ENCODE peak calls at places on chromosome 19, in nine cellular contexts. One of them, this sample, is unnamed.

GRCh38 chr19:50835103-50835784 is 1.9 kb upstream of the KLK15 start:
- DNase-seq in lung: no peak
- DNase-seq in testis: peak
- DNase-seq in pancreas: no peak
- DNase-seq in heart right ventricle: no peak
- DNase-seq in cardiac muscle cell: peak
- DNase-seq in psoas muscle: no peak
- DNase-seq in CD8-positive, alpha-beta memory T cell: no peak
- DNase-seq in effector memory CD4-positive, alpha-beta T cell: no peak
- DNase-seq in this sample: no peak

GRCh38 chr19:29292146-29292545 is 79.2 kb upstream of the UQCRFS1 start:
- DNase-seq in lung: no peak
- DNase-seq in testis: no peak
- DNase-seq in pancreas: no peak
- DNase-seq in heart right ventricle: no peak
- DNase-seq in cardiac muscle cell: no peak
- DNase-seq in psoas muscle: no peak
- DNase-seq in CD8-positive, alpha-beta memory T cell: no peak
- DNase-seq in effector memory CD4-positive, alpha-beta T cell: no peak
- DNase-seq in this sample: no peak

GRCh38 chr19:33505823-33506222 is 15.8 kb downstream of the PEPD start:
- DNase-seq in lung: no peak
- DNase-seq in testis: no peak
- DNase-seq in pancreas: no peak
- DNase-seq in heart right ventricle: no peak
- DNase-seq in cardiac muscle cell: no peak
- DNase-seq in psoas muscle: no peak
- DNase-seq in CD8-positive, alpha-beta memory T cell: no peak
- DNase-seq in effector memory CD4-positive, alpha-beta T cell: no peak
- DNase-seq in this sample: no peak

GRCh38 chr19:37966211-37967072 is 59.4 kb downstream of the SIPA1L3 start:
- DNase-seq in lung: no peak
- DNase-seq in testis: no peak
- DNase-seq in pancreas: no peak
- DNase-seq in heart right ventricle: no peak
- DNase-seq in cardiac muscle cell: no peak
- DNase-seq in psoas muscle: no peak
- DNase-seq in CD8-positive, alpha-beta memory T cell: no peak
- DNase-seq in effector memory CD4-positive, alpha-beta T cell: no peak
- DNase-seq in this sample: no peak

GRCh38 chr19:38485541-38486285 is 52.2 kb downstream of the RYR1 start:
- DNase-seq in lung: no peak
- DNase-seq in testis: no peak
- DNase-seq in pancreas: no peak
- DNase-seq in heart right ventricle: no peak
- DNase-seq in cardiac muscle cell: no peak
- DNase-seq in psoas muscle: no peak
- DNase-seq in CD8-positive, alpha-beta memory T cell: no peak
- DNase-seq in effector memory CD4-positive, alpha-beta T cell: no peak
- DNase-seq in this sample: no peak

GRCh38 chr19:51697169-51697776 is 4.1 kb downstream of the SPACA6 start:
- DNase-seq in lung: no peak
- DNase-seq in testis: peak
- DNase-seq in pancreas: no peak
- DNase-seq in heart right ventricle: no peak
- DNase-seq in cardiac muscle cell: no peak
- DNase-seq in psoas muscle: no peak
- DNase-seq in CD8-positive, alpha-beta memory T cell: no peak
- DNase-seq in effector memory CD4-positive, alpha-beta T cell: no peak
- DNase-seq in this sample: no peak

GRCh38 chr19:29018542-29018941 is 194.4 kb downstream of the UQCRFS1 start:
- DNase-seq in lung: no peak
- DNase-seq in testis: no peak
- DNase-seq in pancreas: no peak
- DNase-seq in heart right ventricle: no peak
- DNase-seq in cardiac muscle cell: no peak
- DNase-seq in psoas muscle: no peak
- DNase-seq in CD8-positive, alpha-beta memory T cell: no peak
- DNase-seq in effector memory CD4-positive, alpha-beta T cell: no peak
- DNase-seq in this sample: no peak

GRCh38 chr19:58317481-58318072 is 9.2 kb upstream of the ZSCAN22 start:
- DNase-seq in lung: no peak
- DNase-seq in testis: no peak
- DNase-seq in pancreas: no peak
- DNase-seq in heart right ventricle: no peak
- DNase-seq in cardiac muscle cell: peak
- DNase-seq in psoas muscle: no peak
- DNase-seq in CD8-positive, alpha-beta memory T cell: no peak
- DNase-seq in effector memory CD4-positive, alpha-beta T cell: no peak
- DNase-seq in this sample: no peak

GRCh38 chr19:4909897-4910593 is 744 bp downstream of the UHRF1 start:
- DNase-seq in lung: peak
- DNase-seq in testis: peak
- DNase-seq in pancreas: peak
- DNase-seq in heart right ventricle: peak
- DNase-seq in cardiac muscle cell: peak
- DNase-seq in psoas muscle: peak
- DNase-seq in CD8-positive, alpha-beta memory T cell: peak
- DNase-seq in effector memory CD4-positive, alpha-beta T cell: peak
- DNase-seq in this sample: peak

DNA sequence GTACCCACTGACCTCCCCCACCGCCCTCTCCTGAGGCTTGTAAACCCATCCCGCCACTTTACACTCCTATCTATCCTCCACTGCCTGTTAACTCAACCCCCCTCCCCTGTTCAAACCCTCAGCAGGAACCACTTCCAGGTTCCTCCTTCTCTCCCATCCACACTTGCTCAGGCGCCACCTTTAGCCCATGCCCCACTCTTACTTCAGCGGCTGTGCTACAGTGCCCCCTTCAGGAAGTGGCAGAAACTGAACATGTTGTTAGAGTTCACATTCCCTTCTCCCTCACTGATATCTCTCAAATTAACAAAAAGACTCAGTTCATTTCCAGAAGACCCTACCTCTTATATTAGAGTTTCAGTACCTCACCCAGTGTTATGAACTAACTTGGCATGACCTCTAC is 49.4 kb downstream of the ZNF91 start:
- DNase-seq in lung: no peak
- DNase-seq in testis: no peak
- DNase-seq in pancreas: no peak
- DNase-seq in heart right ventricle: no peak
- DNase-seq in cardiac muscle cell: no peak
- DNase-seq in psoas muscle: no peak
- DNase-seq in CD8-positive, alpha-beta memory T cell: no peak
- DNase-seq in effector memory CD4-positive, alpha-beta T cell: no peak
- DNase-seq in this sample: no peak
- H3K4me3 ChIP-seq in lung: no peak
- H3K4me3 ChIP-seq in testis: no peak
- H3K4me3 ChIP-seq in pancreas: no peak
- H3K4me3 ChIP-seq in heart right ventricle: no peak
- H3K4me3 ChIP-seq in cardiac muscle cell: no peak
- H3K4me3 ChIP-seq in psoas muscle: no peak
- H3K4me3 ChIP-seq in CD8-positive, alpha-beta memory T cell: no peak
- H3K4me3 ChIP-seq in effector memory CD4-positive, alpha-beta T cell: no peak
- H3K4me3 ChIP-seq in this sample: no peak

GRCh38 chr19:54136864-54137113 is 773 bp upstream of the CNOT3 start:
- DNase-seq in lung: no peak
- DNase-seq in testis: no peak
- DNase-seq in pancreas: no peak
- DNase-seq in heart right ventricle: no peak
- DNase-seq in cardiac muscle cell: no peak
- DNase-seq in psoas muscle: no peak
- DNase-seq in CD8-positive, alpha-beta memory T cell: no peak
- DNase-seq in effector memory CD4-positive, alpha-beta T cell: no peak
- DNase-seq in this sample: no peak
- H3K27ac ChIP-seq in lung: peak
- H3K27ac ChIP-seq in testis: peak
- H3K27ac ChIP-seq in pancreas: peak
- H3K27ac ChIP-seq in heart right ventricle: peak
- H3K27ac ChIP-seq in cardiac muscle cell: peak
- H3K27ac ChIP-seq in psoas muscle: peak
- H3K27ac ChIP-seq in CD8-positive, alpha-beta memory T cell: peak
- H3K27ac ChIP-seq in effector memory CD4-positive, alpha-beta T cell: peak
- H3K27ac ChIP-seq in this sample: peak

DNA sequence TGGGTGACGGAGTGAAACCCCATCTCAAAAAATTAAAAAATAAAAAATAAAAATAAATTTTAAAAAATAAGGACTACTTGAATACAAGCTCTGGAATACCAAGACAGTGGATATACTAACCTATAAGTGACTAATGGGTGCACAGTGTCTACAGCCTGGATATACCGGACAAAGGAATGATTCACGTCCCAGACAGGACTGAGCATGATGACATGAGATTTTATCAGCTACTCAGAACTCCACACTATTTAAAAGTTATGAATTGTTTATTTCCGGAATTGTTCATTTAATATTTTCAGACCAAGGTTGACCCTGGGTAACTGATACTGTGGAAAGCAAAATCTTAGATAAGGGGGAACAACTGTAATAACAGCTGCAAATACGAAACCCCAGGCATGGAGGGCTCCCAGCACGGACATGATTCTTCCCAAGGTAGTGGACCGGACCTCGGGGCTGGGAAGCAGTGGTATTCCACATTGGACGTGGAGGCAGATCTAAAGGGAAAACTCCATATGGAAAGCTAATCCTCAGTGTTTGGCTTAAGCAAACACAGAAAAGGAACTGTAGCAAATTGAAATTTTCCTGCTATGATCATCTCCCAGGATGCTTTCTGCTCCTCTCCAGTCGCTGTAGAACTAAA is 102.6 kb upstream of the TSHZ3 start:
- DNase-seq in lung: no peak
- DNase-seq in testis: no peak
- DNase-seq in pancreas: no peak
- DNase-seq in heart right ventricle: no peak
- DNase-seq in cardiac muscle cell: no peak
- DNase-seq in psoas muscle: no peak
- DNase-seq in CD8-positive, alpha-beta memory T cell: no peak
- DNase-seq in effector memory CD4-positive, alpha-beta T cell: no peak
- DNase-seq in this sample: no peak
- H3K4me3 ChIP-seq in lung: no peak
- H3K4me3 ChIP-seq in testis: no peak
- H3K4me3 ChIP-seq in pancreas: no peak
- H3K4me3 ChIP-seq in heart right ventricle: no peak
- H3K4me3 ChIP-seq in cardiac muscle cell: no peak
- H3K4me3 ChIP-seq in psoas muscle: no peak
- H3K4me3 ChIP-seq in CD8-positive, alpha-beta memory T cell: no peak
- H3K4me3 ChIP-seq in effector memory CD4-positive, alpha-beta T cell: no peak
- H3K4me3 ChIP-seq in this sample: no peak

DNA sequence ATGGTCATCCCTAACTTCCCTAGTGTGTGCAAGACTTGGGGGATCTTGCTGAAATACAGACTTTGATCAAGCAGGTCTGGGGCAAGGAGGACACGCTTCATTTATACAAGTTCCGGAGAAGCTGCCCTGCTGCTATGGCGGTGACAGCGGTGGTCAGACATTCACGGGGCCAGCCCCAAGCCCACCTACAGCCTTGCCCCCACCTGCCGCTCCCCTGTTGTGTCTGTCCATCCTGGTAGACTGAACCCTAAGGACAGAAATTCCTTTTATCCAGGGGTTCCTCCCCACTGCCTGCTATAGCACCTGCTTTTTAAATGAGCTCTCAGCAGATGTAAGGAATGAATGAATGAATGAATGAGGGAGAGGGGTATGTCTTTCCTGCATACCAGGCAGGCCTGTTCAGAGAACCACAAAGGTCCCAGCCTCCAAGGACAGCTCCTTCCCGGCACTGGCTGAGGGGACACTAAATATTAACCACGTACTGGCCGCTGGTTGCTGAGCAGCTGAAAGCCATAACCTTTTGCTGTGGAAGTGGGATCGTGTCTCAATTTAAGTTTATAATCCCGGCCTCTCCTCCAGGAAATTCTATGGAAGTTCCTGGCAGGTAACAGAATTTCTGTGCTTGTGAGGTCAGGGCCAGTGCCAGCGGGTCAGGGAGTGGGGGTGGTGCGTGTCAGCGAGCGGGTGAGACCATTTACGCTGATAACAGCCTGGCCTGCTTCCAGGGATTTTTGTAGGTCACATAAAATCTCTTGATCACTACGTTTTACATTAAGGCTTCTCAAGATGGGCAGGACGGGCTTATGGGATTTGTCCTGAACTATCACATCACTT is 27.1 kb downstream of the TSSK6 start:
- DNase-seq in lung: no peak
- DNase-seq in testis: peak
- DNase-seq in pancreas: peak
- DNase-seq in heart right ventricle: no peak
- DNase-seq in cardiac muscle cell: peak
- DNase-seq in psoas muscle: peak
- DNase-seq in CD8-positive, alpha-beta memory T cell: no peak
- DNase-seq in effector memory CD4-positive, alpha-beta T cell: no peak
- DNase-seq in this sample: no peak
- H3K27ac ChIP-seq in lung: peak
- H3K27ac ChIP-seq in testis: peak
- H3K27ac ChIP-seq in pancreas: peak
- H3K27ac ChIP-seq in heart right ventricle: peak
- H3K27ac ChIP-seq in cardiac muscle cell: peak
- H3K27ac ChIP-seq in psoas muscle: peak
- H3K27ac ChIP-seq in CD8-positive, alpha-beta memory T cell: peak
- H3K27ac ChIP-seq in effector memory CD4-positive, alpha-beta T cell: peak
- H3K27ac ChIP-seq in this sample: no peak

GRCh38 chr19:39501340-39501739 is 2.6 kb downstream of the DLL3 start:
- DNase-seq in lung: no peak
- DNase-seq in testis: no peak
- DNase-seq in pancreas: no peak
- DNase-seq in heart right ventricle: no peak
- DNase-seq in cardiac muscle cell: no peak
- DNase-seq in psoas muscle: no peak
- DNase-seq in CD8-positive, alpha-beta memory T cell: no peak
- DNase-seq in effector memory CD4-positive, alpha-beta T cell: no peak
- DNase-seq in this sample: no peak
- H3K4me3 ChIP-seq in lung: no peak
- H3K4me3 ChIP-seq in testis: no peak
- H3K4me3 ChIP-seq in pancreas: no peak
- H3K4me3 ChIP-seq in heart right ventricle: no peak
- H3K4me3 ChIP-seq in cardiac muscle cell: no peak
- H3K4me3 ChIP-seq in psoas muscle: no peak
- H3K4me3 ChIP-seq in CD8-positive, alpha-beta memory T cell: no peak
- H3K4me3 ChIP-seq in effector memory CD4-positive, alpha-beta T cell: no peak
- H3K4me3 ChIP-seq in this sample: no peak

GRCh38 chr19:3656073-3656746 is 29.6 kb upstream of the CACTIN start:
- DNase-seq in lung: no peak
- DNase-seq in testis: no peak
- DNase-seq in pancreas: no peak
- DNase-seq in heart right ventricle: no peak
- DNase-seq in cardiac muscle cell: no peak
- DNase-seq in psoas muscle: no peak
- DNase-seq in CD8-positive, alpha-beta memory T cell: no peak
- DNase-seq in effector memory CD4-positive, alpha-beta T cell: no peak
- DNase-seq in this sample: peak
- H3K27ac ChIP-seq in lung: no peak
- H3K27ac ChIP-seq in testis: no peak
- H3K27ac ChIP-seq in pancreas: no peak
- H3K27ac ChIP-seq in heart right ventricle: no peak
- H3K27ac ChIP-seq in cardiac muscle cell: no peak
- H3K27ac ChIP-seq in psoas muscle: no peak
- H3K27ac ChIP-seq in CD8-positive, alpha-beta memory T cell: no peak
- H3K27ac ChIP-seq in effector memory CD4-positive, alpha-beta T cell: no peak
- H3K27ac ChIP-seq in this sample: peak

DNA sequence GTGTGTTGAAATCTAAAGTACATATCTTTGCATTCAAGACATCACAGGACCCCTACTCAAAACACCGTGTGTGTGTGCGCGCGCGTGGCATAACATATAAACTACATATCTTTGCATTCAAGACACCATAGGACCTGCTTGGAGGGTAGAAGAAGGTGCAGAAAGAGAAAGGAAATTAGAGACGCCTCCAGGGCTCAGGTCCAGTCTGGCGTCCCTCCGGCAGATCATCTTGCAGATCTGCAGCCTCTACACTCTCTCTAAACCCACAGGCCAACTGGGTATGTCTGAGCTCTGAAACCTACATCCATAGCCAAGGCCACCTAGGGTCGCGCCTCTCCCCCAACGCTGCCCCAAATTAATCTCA is 659 bp upstream of the PAFAH1B3 start:
- DNase-seq in lung: no peak
- DNase-seq in testis: no peak
- DNase-seq in pancreas: no peak
- DNase-seq in heart right ventricle: no peak
- DNase-seq in cardiac muscle cell: no peak
- DNase-seq in psoas muscle: no peak
- DNase-seq in CD8-positive, alpha-beta memory T cell: no peak
- DNase-seq in effector memory CD4-positive, alpha-beta T cell: no peak
- DNase-seq in this sample: no peak
- H3K4me3 ChIP-seq in lung: no peak
- H3K4me3 ChIP-seq in testis: peak
- H3K4me3 ChIP-seq in pancreas: no peak
- H3K4me3 ChIP-seq in heart right ventricle: no peak
- H3K4me3 ChIP-seq in cardiac muscle cell: no peak
- H3K4me3 ChIP-seq in psoas muscle: peak
- H3K4me3 ChIP-seq in CD8-positive, alpha-beta memory T cell: peak
- H3K4me3 ChIP-seq in effector memory CD4-positive, alpha-beta T cell: peak
- H3K4me3 ChIP-seq in this sample: peak